ENCODE peak calls at places on chromosomes 7 and 10, in four cellular contexts. One of them, this sample, is unnamed.
A peak's percentile ranks its signal among the peaks of the same experiment; 100 is the strongest.

GRCh38 chr10:127570036-127570435 is 20.9 kb downstream of the NPS start:
- DNase-seq in hippocampal formation: no peak
- DNase-seq in fibroblast of mammary gland: no peak
- DNase-seq in choroid plexus epithelial cell: no peak
- DNase-seq in this sample: no peak

GRCh38 chr10:11880169-11881027 is 57.2 kb downstream of the PROSER2 start:
- DNase-seq in hippocampal formation: no peak
- DNase-seq in fibroblast of mammary gland: no peak
- DNase-seq in choroid plexus epithelial cell: no peak
- DNase-seq in this sample: no peak

GRCh38 chr10:7583626-7584025 is 83.1 kb downstream of the ITIH5 start:
- DNase-seq in hippocampal formation: no peak
- DNase-seq in fibroblast of mammary gland: no peak
- DNase-seq in choroid plexus epithelial cell: no peak
- DNase-seq in this sample: no peak

GRCh38 chr10:102627446-102628293 is 16.6 kb upstream of the TRIM8 start:
- DNase-seq in hippocampal formation: peak; percentile 65
- DNase-seq in fibroblast of mammary gland: peak; percentile 62
- DNase-seq in choroid plexus epithelial cell: peak; percentile 67
- DNase-seq in this sample: peak; percentile 71

GRCh38 chr7:152602962-152603361 is 73.0 kb downstream of the XRCC2 start:
- DNase-seq in hippocampal formation: no peak
- DNase-seq in fibroblast of mammary gland: peak; percentile 50
- DNase-seq in choroid plexus epithelial cell: peak; percentile 70
- DNase-seq in this sample: no peak

GRCh38 chr7:99739699-99740572 is 4.9 kb upstream of the CYP3A7 start:
- DNase-seq in hippocampal formation: no peak
- DNase-seq in fibroblast of mammary gland: no peak
- DNase-seq in choroid plexus epithelial cell: no peak
- DNase-seq in this sample: no peak

GRCh38 chr7:115116773-115117715 is 195.2 kb downstream of the MDFIC start:
- DNase-seq in hippocampal formation: no peak
- DNase-seq in fibroblast of mammary gland: no peak
- DNase-seq in choroid plexus epithelial cell: no peak
- DNase-seq in this sample: no peak

GRCh38 chr7:80918909-80919721 is at the start of gene SEMA3C:
- DNase-seq in hippocampal formation: peak; percentile 88
- DNase-seq in fibroblast of mammary gland: peak; percentile 94
- DNase-seq in choroid plexus epithelial cell: peak; percentile 99
- DNase-seq in this sample: peak; percentile 92

GRCh38 chr10:15259136-15259535 is 90.6 kb upstream of the NMT2 start:
- DNase-seq in hippocampal formation: no peak
- DNase-seq in fibroblast of mammary gland: no peak
- DNase-seq in choroid plexus epithelial cell: no peak
- DNase-seq in this sample: no peak

This sample was measured in globus pallidus.